ENCODE peak calls at places on chromosomes 13 and 19, in six cellular contexts. N is GM12878, Q is H1, G is GM12891, X is K562, L is HepG2. T is an unnamed sample.

GRCh38 chr19:2043864-2044708 is 7.0 kb downstream of the MKNK2 start:
- DNase-seq in Q (peak), L (no peak), N (no peak), G (no peak), X (peak), T (no peak)

GRCh38 chr19:45443462-45444317 is 20.0 kb upstream of the ERCC1 start:
- DNase-seq in N (no peak), Q (peak), G (no peak), X (peak), L (peak), T (no peak)

GRCh38 chr13:100495455-100495854 is 93.1 kb downstream of the GGACT start:
- DNase-seq in N (no peak), Q (no peak), L (no peak), G (no peak), X (no peak), T (no peak)

GRCh38 chr13:45518525-45519235 is 53.9 kb downstream of the COG3 start:
- DNase-seq in G (no peak), L (no peak), Q (no peak), N (no peak), X (no peak), T (no peak)

GRCh38 chr13:64551755-64552154 is 2678.4 kb downstream of the PCDH9 start:
- DNase-seq in X (no peak), Q (no peak), G (no peak), L (no peak), N (no peak), T (no peak)

GRCh38 chr19:2962018-2962670 is 15.2 kb upstream of the TLE6 start:
- DNase-seq in X (peak), L (peak), Q (peak), N (peak), G (peak), T (peak)

GRCh38 chr13:34816543-34816942 is 125.5 kb upstream of the NBEA start:
- DNase-seq in N (no peak), L (no peak), G (no peak), X (no peak), Q (no peak), T (no peak)

GRCh38 chr19:56868446-56868845 is 27.9 kb upstream of the PEG3 start:
- DNase-seq in L (no peak), N (no peak), Q (no peak), X (no peak), G (no peak), T (no peak)

GRCh38 chr13:51922771-51923480 is 61.2 kb downstream of the CCDC70 start:
- DNase-seq in G (no peak), N (no peak), Q (no peak), X (no peak), L (no peak), T (no peak)

GRCh38 chr13:32010137-32010536 is 21.4 kb upstream of the FRY start:
- DNase-seq in Q (no peak), G (no peak), N (no peak), X (no peak), L (no peak), T (no peak)

GRCh38 chr13:33355470-33355869 is 69.9 kb upstream of the STARD13 start:
- DNase-seq in N (no peak), G (no peak), Q (no peak), L (no peak), X (no peak), T (no peak)

GRCh38 chr13:39209731-39210633 is 171.7 kb downstream of the NHLRC3 start:
- DNase-seq in G (no peak), Q (no peak), X (no peak), L (no peak), N (no peak), T (no peak)

GRCh38 chr19:52527954-52528326 is 472 bp downstream of the ZNF808 start:
- DNase-seq in G (no peak), L (no peak), N (no peak), Q (peak), X (peak), T (no peak)

GRCh38 chr13:52428295-52428694 is 22.1 kb downstream of the VPS36 start:
- DNase-seq in N (no peak), Q (no peak), L (peak), X (peak), G (no peak), T (no peak)

GRCh38 chr19:49415810-49416200 is 7.4 kb downstream of the PTH2 start:
- DNase-seq in N (no peak), X (no peak), G (no peak), Q (no peak), L (no peak), T (no peak)

GRCh38 chr13:22915442-22916082 is 265.2 kb upstream of the SGCG start:
- DNase-seq in G (peak), X (peak), Q (peak), L (no peak), N (no peak), T (no peak)

GRCh38 chr13:47288546-47288945 is 391.7 kb upstream of the HTR2A start:
- DNase-seq in N (no peak), X (no peak), G (no peak), Q (no peak), L (no peak), T (no peak)

GRCh38 chr19:3387645-3388589 is 21.5 kb downstream of the NFIC start:
- DNase-seq in G (no peak), L (no peak), N (no peak), X (no peak), Q (no peak), T (no peak)

GRCh38 chr19:1874554-1875185 is 10.6 kb downstream of the ABHD17A start:
- DNase-seq in X (no peak), L (no peak), G (no peak), Q (no peak), N (no peak), T (no peak)

GRCh38 chr19:392375-392970 is 16.5 kb downstream of the C2CD4C start:
- DNase-seq in N (no peak), G (no peak), Q (no peak), L (no peak), X (no peak), T (no peak)
- TF ChIP-seq POLR2A in N (no peak), G (no peak), Q (no peak), L (no peak), X (no peak), T (no peak)

GRCh38 chr13:73741742-73742141 is 392.5 kb downstream of the KLF12 start:
- DNase-seq in Q (no peak), L (no peak), X (no peak), N (no peak), G (no peak), T (no peak)
- TF ChIP-seq TAF1 in Q (no peak), L (no peak), X (no peak), N (no peak), G (no peak), T (no peak)

GRCh38 chr19:55253842-55254624 is 4.8 kb downstream of the PPP6R1 start:
- DNase-seq in L (no peak), Q (no peak), G (peak), X (no peak), N (peak), T (peak)
- TF ChIP-seq POLR2AphosphoS5 in L (no peak), Q (no peak), G (peak), X (no peak), N (peak), T (peak)

GRCh38 chr19:47113446-47114348 is at the start of gene ZC3H4:
- DNase-seq in Q (peak), N (peak), L (peak), X (peak), G (peak), T (peak)
- TF ChIP-seq POLR2A in Q (peak), N (no peak), L (peak), X (peak), G (peak), T (peak)

GRCh38 chr13:29105779-29106178 is 285.6 kb downstream of the MTUS2 start:
- DNase-seq in Q (peak), N (no peak), L (no peak), X (peak), G (no peak), T (no peak)

GRCh38 chr13:29110003-29110402 is 289.9 kb downstream of the MTUS2 start:
- DNase-seq in G (no peak), N (no peak), L (no peak), X (no peak), Q (no peak), T (no peak)

GRCh38 chr13:29106651-29107050 is 286.5 kb downstream of the MTUS2 start:
- DNase-seq in N (no peak), G (no peak), L (no peak), X (no peak), Q (no peak), T (no peak)

GRCh38 chr13:29111446-29111845 is 291.3 kb downstream of the MTUS2 start:
- DNase-seq in N (no peak), Q (no peak), L (no peak), X (no peak), G (no peak), T (no peak)
- TF ChIP-seq TAF1 in N (no peak), Q (no peak), L (no peak), X (no peak), G (no peak), T (no peak)

GRCh38 chr19:39237200-39238184 is 7.3 kb downstream of the IFNL3 start:
- DNase-seq in X (peak), G (peak), N (peak), Q (no peak), L (peak), T (peak)
- TF ChIP-seq POLR2AphosphoS5 in X (no peak), G (no peak), N (no peak), Q (no peak), L (no peak), T (no peak)

T was measured in GM12892.